ENCODE peak calls at places on chromosome 1, in five cellular contexts. I is mucosa of descending colon, M is hypothalamus, K is heart left ventricle, Q is AG09309. R is an unnamed sample.

GRCh38 chr1:36156329-36157114 is 562 bp downstream of the MAP7D1 start:
- DNase-seq in I (peak), M (peak), K (peak), Q (no peak), R (peak)

GRCh38 chr1:31433396-31433930 is 20.4 kb downstream of the SERINC2 start:
- DNase-seq in I (no peak), M (no peak), K (no peak), Q (no peak), R (no peak)

GRCh38 chr1:94250341-94250740 is 13.0 kb upstream of the ARHGAP29 start:
- DNase-seq in I (no peak), M (no peak), K (no peak), Q (no peak), R (no peak)

GRCh38 chr1:161139765-161140164 is 7.3 kb upstream of the DEDD start:
- DNase-seq in I (no peak), M (no peak), K (no peak), Q (no peak), R (no peak)

GRCh38 chr1:206112600-206113301 is 4.4 kb downstream of the AVPR1B start:
- DNase-seq in I (peak), M (no peak), K (no peak), Q (no peak), R (no peak)

GRCh38 chr1:87958711-87959110 is 630.0 kb downstream of the LMO4 start:
- DNase-seq in I (no peak), M (no peak), K (no peak), Q (no peak), R (no peak)

GRCh38 chr1:199287632-199288031 is 648.8 kb downstream of the PTPRC start:
- DNase-seq in I (no peak), M (no peak), K (no peak), Q (no peak), R (no peak)

GRCh38 chr1:212926364-212926757 is 24.0 kb upstream of the VASH2 start:
- DNase-seq in I (no peak), M (no peak), K (no peak), Q (no peak), R (no peak)

GRCh38 chr1:227766015-227766634 is 30.9 kb downstream of the SNAP47 start:
- DNase-seq in I (peak), M (no peak), K (no peak), Q (no peak), R (peak)